ENCODE peak calls at places on chromosomes 4 and X, in six cellular contexts. Q is A549, B is K562, V is NB4, S is endothelial cell of umbilical vein, G is HepG2. M is an unnamed sample.
A peak's percentile ranks its signal among the peaks of the same experiment; 100 is the strongest.

GRCh38 chr4:186606593-186606992 is 51.2 kb upstream of the MTNR1A start:
- DNase-seq in G (no peak), V (no peak), S (no peak), Q (peak; percentile 34), B (no peak), M (no peak)

GRCh38 chrX:48045410-48046311 is 25.8 kb downstream of the ZNF630 start:
- DNase-seq in B (no peak), G (peak; percentile 7), V (no peak), S (peak; percentile 43), Q (no peak), M (no peak)

GRCh38 chr4:87974856-87975462 is 555 bp upstream of the SPP1 start:
- DNase-seq in B (no peak), V (peak; percentile 38), S (no peak), Q (peak; percentile 65), G (peak; percentile 58), M (no peak)

GRCh38 chrX:40818236-40818635 is 82.9 kb upstream of the MED14 start:
- DNase-seq in S (no peak), G (no peak), Q (no peak), B (no peak), V (no peak), M (no peak)

GRCh38 chr4:186790630-186791029 is 67.0 kb upstream of the FAT1 start:
- DNase-seq in B (no peak), S (no peak), V (no peak), G (no peak), Q (no peak), M (no peak)

GRCh38 chr4:138868562-138868961 is 147.0 kb upstream of the NOCT start:
- DNase-seq in B (no peak), G (no peak), S (no peak), Q (no peak), V (no peak), M (no peak)

GRCh38 chr4:162485486-162485885 is 321.7 kb upstream of the FSTL5 start:
- DNase-seq in V (no peak), G (no peak), Q (no peak), S (no peak), B (no peak), M (no peak)

GRCh38 chr4:159444668-159445067 is 341.8 kb downstream of the RAPGEF2 start:
- DNase-seq in G (no peak), S (peak; percentile 10), B (no peak), Q (peak; percentile 8), V (peak; percentile 4), M (no peak)

GRCh38 chrX:2954541-2954940 is 25.4 kb upstream of the ARSD start:
- DNase-seq in Q (no peak), V (no peak), B (no peak), S (no peak), G (no peak), M (no peak)

GRCh38 chr4:95798003-95798402 is 41.9 kb upstream of the PDHA2 start:
- DNase-seq in S (no peak), B (no peak), V (no peak), Q (no peak), G (no peak), M (no peak)

GRCh38 chr4:41644288-41644914 is 104.1 kb downstream of the PHOX2B start:
- DNase-seq in S (peak; percentile 52), G (peak; percentile 3), V (no peak), Q (peak; percentile 31), B (peak; percentile 57), M (no peak)

GRCh38 chr4:145843148-145843547 is 95.5 kb downstream of the ZNF827 start:
- DNase-seq in S (peak; percentile 79), Q (no peak), V (no peak), B (no peak), G (no peak), M (no peak)
- TF ChIP-seq MYC in S (no peak), Q (no peak), V (no peak), B (no peak), G (no peak), M (no peak)

DNA sequence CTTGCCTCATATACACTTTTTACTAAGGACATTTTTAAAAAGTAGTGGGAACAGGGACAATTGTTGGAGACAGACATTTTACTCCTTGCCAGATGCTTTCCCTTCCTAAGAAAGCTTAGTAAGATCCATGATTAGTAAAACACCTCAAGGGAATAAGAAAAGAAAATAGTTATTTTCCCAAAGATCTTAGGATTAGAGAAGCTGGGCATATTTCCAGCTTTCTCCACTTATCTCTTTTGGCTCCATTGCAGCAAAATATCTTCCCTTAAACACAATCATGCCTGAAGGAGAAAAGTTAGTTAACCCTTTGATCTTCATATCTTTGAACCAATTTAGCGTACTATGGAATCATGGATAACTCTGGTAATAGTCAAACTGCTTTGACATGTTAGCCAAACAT is 257.9 kb downstream of the PCDH18 start:
- DNase-seq in V (no peak), G (no peak), S (no peak), Q (no peak), B (no peak), M (no peak)
- TF ChIP-seq MYC in V (no peak), G (no peak), S (no peak), Q (no peak), B (no peak), M (no peak)

GRCh38 chrX:32525234-32525633 is 686.1 kb downstream of the DMD start:
- DNase-seq in V (no peak), S (no peak), Q (no peak), G (no peak), B (no peak), M (no peak)

GRCh38 chrX:32533848-32534247 is 677.5 kb downstream of the DMD start:
- DNase-seq in B (no peak), Q (no peak), G (no peak), V (no peak), S (no peak), M (no peak)

GRCh38 chrX:32532282-32532681 is 679.1 kb downstream of the DMD start:
- DNase-seq in G (no peak), S (peak; percentile 11), Q (no peak), V (no peak), B (no peak), M (no peak)

DNA sequence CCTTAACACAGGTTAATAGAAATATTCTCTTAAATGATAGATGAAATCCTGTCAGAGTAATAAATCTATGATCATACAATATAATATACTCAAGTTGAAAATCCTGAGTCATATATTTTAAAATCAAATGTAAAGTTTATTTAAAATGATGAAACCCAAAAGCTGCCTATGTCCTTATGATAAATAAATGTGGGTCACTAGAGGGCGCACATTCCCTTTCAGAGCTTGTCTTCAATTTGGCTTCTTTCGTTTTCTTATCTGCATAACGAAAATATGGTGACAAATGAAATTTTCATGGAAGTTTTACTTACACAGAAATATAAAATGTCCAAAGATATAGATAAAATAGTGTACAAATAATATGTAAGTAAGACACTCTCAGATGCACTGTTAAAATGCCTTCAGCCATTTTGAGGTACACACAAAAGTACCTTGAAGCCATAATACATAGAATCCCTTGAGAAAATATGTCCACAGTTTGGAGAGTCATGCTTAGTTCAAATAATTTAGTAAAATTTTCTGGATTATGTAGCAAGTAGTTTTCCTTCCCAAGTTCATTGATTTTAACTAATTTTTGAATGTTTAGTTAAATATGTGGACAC is 680.4 kb downstream of the DMD start:
- DNase-seq in G (peak; percentile 21), S (peak; percentile 50), Q (peak; percentile 38), B (peak; percentile 11), V (peak; percentile 49), M (no peak)
- TF ChIP-seq MYC in G (no peak), S (no peak), Q (no peak), B (no peak), V (no peak), M (no peak)

GRCh38 chr4:183435803-183436202 is 8.6 kb upstream of the CDKN2AIP start:
- DNase-seq in V (no peak), G (no peak), B (no peak), S (no peak), Q (no peak), M (no peak)
- TF ChIP-seq MYC in V (no peak), G (no peak), B (no peak), S (no peak), Q (no peak), M (no peak)

GRCh38 chr4:151182455-151182854 is 83.0 kb downstream of the RPS3A start:
- DNase-seq in Q (no peak), V (no peak), S (no peak), G (no peak), B (no peak), M (no peak)

GRCh38 chr4:151184523-151185458 is 85.4 kb downstream of the RPS3A start:
- DNase-seq in G (peak; percentile 9), V (no peak), Q (peak; percentile 76), S (peak; percentile 89), B (no peak), M (no peak)
- TF ChIP-seq MYC in G (no peak), V (no peak), Q (no peak), S (no peak), B (no peak), M (no peak)

GRCh38 chr4:109043286-109043685 is 259.2 kb downstream of the COL25A1 start:
- DNase-seq in V (no peak), S (no peak), G (no peak), B (no peak), Q (no peak), M (no peak)

GRCh38 chr4:109041463-109041862 is 261.0 kb downstream of the COL25A1 start:
- DNase-seq in G (no peak), B (no peak), V (no peak), Q (no peak), S (no peak), M (no peak)

GRCh38 chr4:109044446-109044845 is 258.0 kb downstream of the COL25A1 start:
- DNase-seq in G (no peak), V (no peak), B (no peak), S (no peak), Q (no peak), M (no peak)

GRCh38 chr4:109040441-109040840 is 262.0 kb downstream of the COL25A1 start:
- DNase-seq in B (no peak), V (peak; percentile 11), G (no peak), S (no peak), Q (no peak), M (no peak)
- TF ChIP-seq MYC in B (no peak), V (no peak), G (no peak), S (no peak), Q (no peak), M (no peak)

GRCh38 chr4:1608821-1609500 is 75.2 kb downstream of the FAM53A start:
- DNase-seq in Q (no peak), B (no peak), V (no peak), G (no peak), S (no peak), M (no peak)
- TF ChIP-seq MYC in Q (no peak), B (no peak), V (no peak), G (no peak), S (no peak), M (no peak)

M was measured in GM12878.